ENCODE peak calls at places on chromosomes 2 and 18, in five cellular contexts. D is CD4-positive, alpha-beta T cell; V is psoas muscle; Q is gastrocnemius medialis; H is GM13977. Z is an unnamed sample.

GRCh38 chr2:9235388-9236344 is 29.1 kb downstream of the ASAP2 start:
- DNase-seq in D (no peak), V (no peak), Q (no peak), H (no peak), Z (no peak)

GRCh38 chr2:19235308-19235707 is 123.1 kb downstream of the OSR1 start:
- DNase-seq in D (no peak), V (no peak), Q (peak; percentile 15), H (no peak), Z (no peak)

GRCh38 chr2:8457092-8457481 is 224.8 kb upstream of the ID2 start:
- DNase-seq in D (no peak), V (no peak), Q (no peak), H (no peak), Z (peak; percentile 62)

GRCh38 chr2:43276962-43277383 is 50.6 kb upstream of the ZFP36L2 start:
- DNase-seq in D (no peak), V (no peak), Q (no peak), H (no peak), Z (no peak)

GRCh38 chr18:75638597-75639467 is 211.3 kb upstream of the SMIM21 start:
- DNase-seq in D (no peak), V (no peak), Q (no peak), H (no peak), Z (peak; percentile 60)

GRCh38 chr2:102527086-102527485 is 54.1 kb downstream of the SLC9A4 start:
- DNase-seq in D (no peak), V (no peak), Q (no peak), H (no peak), Z (no peak)

GRCh38 chr2:224440988-224441387 is 39.1 kb upstream of the FAM124B start:
- DNase-seq in D (no peak), V (no peak), Q (no peak), H (no peak), Z (no peak)

GRCh38 chr2:238376884-238377391 is 49.8 kb upstream of the ASB1 start:
- DNase-seq in D (no peak), V (no peak), Q (no peak), H (no peak), Z (no peak)

GRCh38 chr2:99442837-99443236 is 47.0 kb downstream of the REV1 start:
- DNase-seq in D (no peak), V (no peak), Q (no peak), H (no peak), Z (no peak)

GRCh38 chr2:166360426-166360825 is 15.3 kb downstream of the SCN9A start:
- DNase-seq in D (no peak), V (no peak), Q (no peak), H (no peak), Z (no peak)

GRCh38 chr18:12238861-12239260 is 15.3 kb upstream of the CIDEA start:
- DNase-seq in D (no peak), V (no peak), Q (no peak), H (no peak), Z (no peak)

GRCh38 chr2:171297951-171298350 is 135.8 kb downstream of the METTL8 start:
- DNase-seq in D (no peak), V (no peak), Q (no peak), H (no peak), Z (no peak)

GRCh38 chr2:58063641-58064040 is 17.0 kb downstream of the VRK2 start:
- DNase-seq in D (no peak), V (no peak), Q (no peak), H (no peak), Z (no peak)

GRCh38 chr2:189347540-189347939 is 93.7 kb upstream of the WDR75 start:
- DNase-seq in D (peak; percentile 3), V (no peak), Q (peak; percentile 52), H (peak; percentile 21), Z (peak; percentile 22)

GRCh38 chr2:27071990-27072830 is 756 bp upstream of the OST4 start:
- DNase-seq in D (no peak), V (peak; percentile 69), Q (peak; percentile 33), H (peak; percentile 67), Z (peak; percentile 88)

GRCh38 chr2:209681201-209681735 is 90.4 kb upstream of the UNC80 start:
- DNase-seq in D (no peak), V (no peak), Q (no peak), H (no peak), Z (no peak)

GRCh38 chr18:79361766-79362522 is 33.8 kb upstream of the NFATC1 start:
- DNase-seq in D (no peak), V (no peak), Q (no peak), H (no peak), Z (peak; percentile 47)

GRCh38 chr2:207239222-207239674 is 73.5 kb upstream of the KLF7 start:
- DNase-seq in D (no peak), V (peak; percentile 70), Q (peak; percentile 77), H (no peak), Z (peak; percentile 82)

GRCh38 chr18:52237551-52237950 is 102.4 kb upstream of the DCC start:
- DNase-seq in D (no peak), V (no peak), Q (no peak), H (no peak), Z (no peak)

GRCh38 chr2:14982790-14983189 is 350.3 kb downstream of the LRATD1 start:
- DNase-seq in D (no peak), V (no peak), Q (no peak), H (no peak), Z (no peak)

GRCh38 chr2:145254291-145254690 is 734.4 kb upstream of the ZEB2 start:
- DNase-seq in D (no peak), V (no peak), Q (no peak), H (no peak), Z (no peak)

GRCh38 chr2:215982465-215982875 is 30.9 kb downstream of the MREG start:
- DNase-seq in D (no peak), V (no peak), Q (no peak), H (peak; percentile 27), Z (no peak)

GRCh38 chr2:15031745-15032240 is 399.3 kb downstream of the LRATD1 start:
- DNase-seq in D (no peak), V (no peak), Q (no peak), H (peak; percentile 46), Z (no peak)

GRCh38 chr18:68583685-68584084 is 131.2 kb downstream of the TMX3 start:
- DNase-seq in D (no peak), V (no peak), Q (no peak), H (no peak), Z (no peak)

GRCh38 chr2:38178556-38179419 is 102.8 kb upstream of the CYP1B1 start:
- DNase-seq in D (no peak), V (no peak), Q (peak; percentile 58), H (no peak), Z (peak; percentile 33)

GRCh38 chr2:19176977-19177376 is 181.4 kb downstream of the OSR1 start:
- DNase-seq in D (no peak), V (no peak), Q (no peak), H (no peak), Z (no peak)

DNA sequence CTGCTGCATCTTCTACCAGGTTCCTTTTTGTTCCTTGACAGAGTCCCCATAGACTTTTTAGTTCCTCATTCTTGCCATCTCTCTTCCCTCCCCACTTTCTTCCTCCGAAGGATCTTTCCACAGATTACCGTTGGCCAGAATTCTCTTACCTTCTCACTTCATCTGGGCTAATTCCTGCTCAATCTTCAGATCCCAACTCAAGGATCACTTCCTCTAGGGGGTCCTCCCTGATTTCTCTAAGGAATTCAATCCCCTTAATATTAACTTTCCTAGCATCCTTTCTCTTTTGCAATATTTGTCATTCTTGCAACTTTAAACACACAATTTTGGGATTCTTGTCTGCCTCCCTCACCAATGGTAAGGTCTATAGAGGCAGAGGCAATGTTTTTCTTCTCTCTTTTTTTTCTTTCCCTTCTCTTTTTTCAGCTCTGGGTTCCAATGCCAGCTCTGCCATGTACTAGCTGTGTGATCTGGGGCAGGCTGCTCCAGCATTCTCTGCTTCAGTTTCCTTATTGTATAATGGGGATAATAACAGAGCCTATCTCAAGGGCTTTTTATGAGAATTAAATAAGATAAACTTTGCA is 5.4 kb upstream of the KCNE4 start:
- DNase-seq in D (no peak), V (no peak), Q (no peak), H (no peak), Z (no peak)
- TF ChIP-seq CTCF in D (no peak), V (no peak), Q (no peak), H (no peak), Z (no peak)

GRCh38 chr18:47870605-47871004 is 59.9 kb downstream of the SMAD2 start:
- DNase-seq in D (no peak), V (no peak), Q (no peak), H (no peak), Z (no peak)
- TF ChIP-seq CTCF in D (no peak), V (no peak), Q (no peak), H (no peak), Z (no peak)

GRCh38 chr2:201780674-201781582 is at the start of gene ALS2:
- DNase-seq in D (peak; percentile 86), V (peak; percentile 98), Q (peak; percentile 98), H (peak; percentile 89), Z (peak; percentile 97)
- TF ChIP-seq CTCF in D (no peak), V (no peak), Q (no peak), H (no peak), Z (no peak)

GRCh38 chr2:113834057-113834720 is 55.7 kb upstream of the ACTR3 start:
- DNase-seq in D (no peak), V (no peak), Q (no peak), H (no peak), Z (no peak)
- TF ChIP-seq CTCF in D (no peak), V (no peak), Q (no peak), H (no peak), Z (no peak)